ENCODE peak calls at places on chromosomes 12 and 14, in four cellular contexts. One of them, this sample, is unnamed.

GRCh38 chr12:113800201-113800600 is 165.9 kb downstream of the RBM19 start:
- DNase-seq in neuronal stem cell: no peak
- DNase-seq in CD8-positive, alpha-beta memory T cell: no peak
- DNase-seq in H4: no peak
- DNase-seq in this sample: no peak

GRCh38 chr14:104388011-104388521 is 191.5 kb upstream of the C14orf180 start:
- DNase-seq in neuronal stem cell: no peak
- DNase-seq in CD8-positive, alpha-beta memory T cell: no peak
- DNase-seq in H4: no peak
- DNase-seq in this sample: no peak

GRCh38 chr14:71704210-71704609 is 228.0 kb upstream of the RGS6 start:
- DNase-seq in H4: no peak
- DNase-seq in neuronal stem cell: no peak
- DNase-seq in CD8-positive, alpha-beta memory T cell: no peak
- DNase-seq in this sample: no peak

GRCh38 chr14:80565001-80565400 is 353.7 kb upstream of the DIO2 start:
- DNase-seq in H4: no peak
- DNase-seq in neuronal stem cell: no peak
- DNase-seq in CD8-positive, alpha-beta memory T cell: no peak
- DNase-seq in this sample: no peak

GRCh38 chr12:104928036-104928770 is 29.9 kb downstream of the SLC41A2 start:
- DNase-seq in CD8-positive, alpha-beta memory T cell: no peak
- DNase-seq in neuronal stem cell: no peak
- DNase-seq in H4: no peak
- DNase-seq in this sample: no peak

GRCh38 chr14:102774391-102775153 is 2.7 kb upstream of the TRAF3 start:
- DNase-seq in H4: peak; percentile 53
- DNase-seq in neuronal stem cell: no peak
- DNase-seq in CD8-positive, alpha-beta memory T cell: peak; percentile 65
- DNase-seq in this sample: peak; percentile 53

GRCh38 chr14:52049271-52049670 is 19.6 kb downstream of the NID2 start:
- DNase-seq in H4: no peak
- DNase-seq in neuronal stem cell: no peak
- DNase-seq in CD8-positive, alpha-beta memory T cell: no peak
- DNase-seq in this sample: no peak

GRCh38 chr12:119008691-119009221 is 27.4 kb downstream of the SRRM4 start:
- DNase-seq in neuronal stem cell: peak; percentile 88
- DNase-seq in CD8-positive, alpha-beta memory T cell: no peak
- DNase-seq in H4: no peak
- DNase-seq in this sample: no peak

GRCh38 chr14:105151838-105152793 is 16.5 kb downstream of the JAG2 start:
- DNase-seq in CD8-positive, alpha-beta memory T cell: no peak
- DNase-seq in neuronal stem cell: no peak
- DNase-seq in H4: no peak
- DNase-seq in this sample: no peak

GRCh38 chr14:99245541-99246511 is 26.2 kb downstream of the BCL11B start:
- DNase-seq in CD8-positive, alpha-beta memory T cell: no peak
- DNase-seq in neuronal stem cell: no peak
- DNase-seq in H4: no peak
- DNase-seq in this sample: no peak

GRCh38 chr12:1655225-1655788 is 26.3 kb downstream of the WNT5B start:
- DNase-seq in H4: no peak
- DNase-seq in neuronal stem cell: no peak
- DNase-seq in CD8-positive, alpha-beta memory T cell: no peak
- DNase-seq in this sample: no peak

GRCh38 chr12:16327963-16328362 is 19.5 kb upstream of the MGST1 start:
- DNase-seq in CD8-positive, alpha-beta memory T cell: no peak
- DNase-seq in H4: no peak
- DNase-seq in neuronal stem cell: no peak
- DNase-seq in this sample: no peak

GRCh38 chr14:61375218-61375617 is 53.8 kb downstream of the PRKCH start:
- DNase-seq in neuronal stem cell: no peak
- DNase-seq in H4: no peak
- DNase-seq in CD8-positive, alpha-beta memory T cell: no peak
- DNase-seq in this sample: no peak

GRCh38 chr12:121413917-121414316 is 14.0 kb downstream of the RNF34 start:
- DNase-seq in CD8-positive, alpha-beta memory T cell: no peak
- DNase-seq in H4: no peak
- DNase-seq in neuronal stem cell: no peak
- DNase-seq in this sample: no peak

GRCh38 chr14:46818147-46818546 is 166.6 kb upstream of the RPL10L start:
- DNase-seq in neuronal stem cell: peak; percentile 29
- DNase-seq in CD8-positive, alpha-beta memory T cell: no peak
- DNase-seq in H4: no peak
- DNase-seq in this sample: no peak

GRCh38 chr12:69321356-69321755 is 26.8 kb upstream of the LYZ start:
- DNase-seq in H4: no peak
- DNase-seq in neuronal stem cell: no peak
- DNase-seq in CD8-positive, alpha-beta memory T cell: no peak
- DNase-seq in this sample: no peak

GRCh38 chr12:81088221-81088620 is 10.3 kb downstream of the ACSS3 start:
- DNase-seq in H4: no peak
- DNase-seq in neuronal stem cell: no peak
- DNase-seq in CD8-positive, alpha-beta memory T cell: no peak
- DNase-seq in this sample: no peak

GRCh38 chr14:100078997-100079561 is 13.9 kb downstream of the EVL start:
- DNase-seq in neuronal stem cell: no peak
- DNase-seq in H4: no peak
- DNase-seq in CD8-positive, alpha-beta memory T cell: peak; percentile 89
- DNase-seq in this sample: peak; percentile 83

GRCh38 chr12:90909069-90909676 is 45.8 kb downstream of the CCER1 start:
- DNase-seq in neuronal stem cell: peak; percentile 31
- DNase-seq in CD8-positive, alpha-beta memory T cell: no peak
- DNase-seq in H4: peak; percentile 46
- DNase-seq in this sample: no peak

GRCh38 chr12:123995023-123995422 is 22.0 kb downstream of the ZNF664 start:
- DNase-seq in H4: no peak
- DNase-seq in neuronal stem cell: no peak
- DNase-seq in CD8-positive, alpha-beta memory T cell: no peak
- DNase-seq in this sample: no peak

GRCh38 chr12:22395666-22396065 is 61.2 kb upstream of the ST8SIA1 start:
- DNase-seq in neuronal stem cell: no peak
- DNase-seq in CD8-positive, alpha-beta memory T cell: no peak
- DNase-seq in H4: no peak
- DNase-seq in this sample: no peak

GRCh38 chr12:9365296-9365695 is 157.1 kb upstream of the PZP start:
- DNase-seq in neuronal stem cell: no peak
- DNase-seq in CD8-positive, alpha-beta memory T cell: no peak
- DNase-seq in H4: no peak
- DNase-seq in this sample: no peak

GRCh38 chr12:104218935-104219334 is 3.4 kb downstream of the TXNRD1 start:
- DNase-seq in neuronal stem cell: no peak
- DNase-seq in CD8-positive, alpha-beta memory T cell: no peak
- DNase-seq in H4: peak; percentile 40
- DNase-seq in this sample: no peak

GRCh38 chr14:69812725-69813124 is 15.7 kb upstream of the SLC10A1 start:
- DNase-seq in neuronal stem cell: no peak
- DNase-seq in H4: peak; percentile 21
- DNase-seq in CD8-positive, alpha-beta memory T cell: no peak
- DNase-seq in this sample: no peak

GRCh38 chr12:96401061-96401871 is 1.0 kb upstream of the CDK17 start:
- DNase-seq in H4: peak; percentile 81
- DNase-seq in neuronal stem cell: no peak
- DNase-seq in CD8-positive, alpha-beta memory T cell: peak; percentile 83
- DNase-seq in this sample: peak; percentile 22

GRCh38 chr12:96501908-96502307 is 12.5 kb downstream of the CFAP54 start:
- DNase-seq in H4: no peak
- DNase-seq in neuronal stem cell: no peak
- DNase-seq in CD8-positive, alpha-beta memory T cell: no peak
- DNase-seq in this sample: no peak

GRCh38 chr14:65491274-65491673 is 78.7 kb downstream of the FUT8 start:
- DNase-seq in neuronal stem cell: no peak
- DNase-seq in H4: no peak
- DNase-seq in CD8-positive, alpha-beta memory T cell: no peak
- DNase-seq in this sample: no peak

GRCh38 chr12:124357616-124358015 is 62.7 kb downstream of the RFLNA start:
- DNase-seq in CD8-positive, alpha-beta memory T cell: no peak
- DNase-seq in H4: no peak
- DNase-seq in neuronal stem cell: no peak
- DNase-seq in this sample: no peak

GRCh38 chr12:89779090-89779489 is 70.5 kb upstream of the ATP2B1 start:
- DNase-seq in H4: no peak
- DNase-seq in CD8-positive, alpha-beta memory T cell: no peak
- DNase-seq in neuronal stem cell: no peak
- DNase-seq in this sample: no peak

GRCh38 chr14:34012978-34013713 is 62.3 kb upstream of the EGLN3 start:
- DNase-seq in neuronal stem cell: no peak
- DNase-seq in CD8-positive, alpha-beta memory T cell: no peak
- DNase-seq in H4: no peak
- DNase-seq in this sample: no peak

GRCh38 chr12:116694653-116695463 is 43.0 kb downstream of the SPRING1 start:
- DNase-seq in H4: no peak
- DNase-seq in neuronal stem cell: no peak
- DNase-seq in CD8-positive, alpha-beta memory T cell: no peak
- DNase-seq in this sample: no peak

GRCh38 chr12:21562859-21563258 is 36.8 kb downstream of the SPX start:
- DNase-seq in CD8-positive, alpha-beta memory T cell: no peak
- DNase-seq in neuronal stem cell: no peak
- DNase-seq in H4: no peak
- DNase-seq in this sample: no peak

GRCh38 chr12:81987351-81987750 is 228.2 kb upstream of the PPFIA2 start:
- DNase-seq in CD8-positive, alpha-beta memory T cell: no peak
- DNase-seq in H4: no peak
- DNase-seq in neuronal stem cell: no peak
- DNase-seq in this sample: no peak

GRCh38 chr12:95319694-95320331 is 102.2 kb downstream of the VEZT start:
- DNase-seq in neuronal stem cell: no peak
- DNase-seq in H4: no peak
- DNase-seq in CD8-positive, alpha-beta memory T cell: no peak
- DNase-seq in this sample: no peak

GRCh38 chr14:100417466-100417865 is 94.3 kb downstream of the SLC25A47 start:
- DNase-seq in neuronal stem cell: peak; percentile 67
- DNase-seq in CD8-positive, alpha-beta memory T cell: no peak
- DNase-seq in H4: peak; percentile 91
- DNase-seq in this sample: no peak

GRCh38 chr14:32339188-32339587 is 10.1 kb downstream of the AKAP6 start:
- DNase-seq in neuronal stem cell: no peak
- DNase-seq in CD8-positive, alpha-beta memory T cell: no peak
- DNase-seq in H4: no peak
- DNase-seq in this sample: no peak

GRCh38 chr12:2455410-2455809 is 339.4 kb upstream of the FKBP4 start:
- DNase-seq in CD8-positive, alpha-beta memory T cell: no peak
- DNase-seq in neuronal stem cell: no peak
- DNase-seq in H4: no peak
- DNase-seq in this sample: no peak

GRCh38 chr12:105539735-105540134 is 209.2 kb downstream of the C12orf75 start:
- DNase-seq in neuronal stem cell: no peak
- DNase-seq in CD8-positive, alpha-beta memory T cell: no peak
- DNase-seq in H4: no peak
- DNase-seq in this sample: no peak

This sample was measured in activated CD4-positive, alpha-beta T cell treated with anti-CD3 and anti-CD28 coated beads, Interleukin-2, amount 50 U/mL, for 1 hour.